ENCODE peak calls at places on chromosomes 11 and 22, in seven cellular contexts. Y is endothelial cell, J is GM12865, T is ascending aorta, Q is left cardiac atrium, N is KBM-7, A is ovary. M is an unnamed sample.

GRCh38 chr22:22753526-22754267 is 109.3 kb downstream of the GGTLC2 start:
- DNase-seq in T (no peak), Q (no peak), Y (peak), J (peak), A (peak), N (peak), M (peak)

GRCh38 chr22:31084811-31085492 is 3.8 kb downstream of the SMTN start:
- DNase-seq in Y (peak), T (peak), J (peak), Q (peak), A (peak), N (peak), M (peak)

GRCh38 chr11:130738618-130739017 is 177.7 kb downstream of the SNX19 start:
- DNase-seq in T (no peak), Q (no peak), Y (no peak), J (no peak), A (no peak), N (no peak), M (no peak)

GRCh38 chr22:38712496-38713207 is 6.9 kb downstream of the GTPBP1 start:
- DNase-seq in Y (no peak), T (no peak), Q (no peak), N (no peak), J (no peak), A (no peak), M (no peak)

GRCh38 chr11:46264976-46265375 is 12.5 kb upstream of the CREB3L1 start:
- DNase-seq in T (no peak), N (no peak), Y (no peak), A (no peak), Q (no peak), J (no peak), M (no peak)

GRCh38 chr11:100687630-100688395 is 725 bp downstream of the ARHGAP42 start:
- DNase-seq in A (peak), Y (peak), J (peak), N (peak), Q (peak), T (peak), M (peak)

GRCh38 chr22:45198463-45198795 is 34.7 kb downstream of the NUP50 start:
- DNase-seq in A (peak), Y (no peak), T (no peak), N (no peak), Q (no peak), J (no peak), M (no peak)

GRCh38 chr11:93741882-93742226 is 382 bp downstream of the C11orf54 start:
- DNase-seq in Y (no peak), N (no peak), T (no peak), J (no peak), Q (no peak), A (no peak), M (no peak)

GRCh38 chr11:2885676-2886081 is at the start of gene CDKN1C:
- DNase-seq in J (peak), T (peak), Q (peak), Y (peak), A (peak), N (peak), M (peak)

GRCh38 chr11:45332486-45332934 is 46.4 kb upstream of the SYT13 start:
- DNase-seq in J (peak), A (peak), N (peak), Y (peak), T (no peak), Q (no peak), M (peak)

GRCh38 chr22:38034278-38034882 is 22.8 kb upstream of the PICK1 start:
- DNase-seq in T (peak), Q (peak), J (peak), Y (peak), N (peak), A (peak), M (peak)

GRCh38 chr22:37014835-37015586 is 4.2 kb downstream of the TST start:
- DNase-seq in Q (no peak), T (peak), A (peak), Y (no peak), N (no peak), J (no peak), M (no peak)

GRCh38 chr11:1176224-1177019 is 18.7 kb downstream of the MUC5AC start:
- DNase-seq in A (no peak), Q (peak), J (no peak), N (no peak), Y (no peak), T (no peak), M (no peak)

GRCh38 chr11:119169272-119169719 is 771 bp downstream of the NLRX1 start:
- DNase-seq in A (no peak), Y (peak), T (peak), Q (peak), N (peak), J (peak), M (peak)

GRCh38 chr11:115005663-115006062 is 327.3 kb downstream of the NXPE2 start:
- DNase-seq in A (no peak), T (no peak), Q (no peak), J (no peak), Y (no peak), N (no peak), M (no peak)

GRCh38 chr11:95507794-95508193 is 276.8 kb upstream of the SESN3 start:
- DNase-seq in T (no peak), A (no peak), Q (no peak), N (no peak), J (no peak), Y (no peak), M (peak)

GRCh38 chr11:119727523-119728081 is 1.4 kb downstream of the NECTIN1 start:
- DNase-seq in Y (peak), Q (no peak), N (no peak), A (peak), J (peak), T (no peak), M (peak)

GRCh38 chr11:29452131-29452530 is 564.7 kb downstream of the KCNA4 start:
- DNase-seq in Q (no peak), J (no peak), A (no peak), Y (no peak), T (no peak), N (no peak), M (no peak)

GRCh38 chr11:130181295-130182272 is 22.0 kb downstream of the ST14 start:
- DNase-seq in N (no peak), T (no peak), A (no peak), Q (no peak), Y (no peak), J (peak), M (peak)

GRCh38 chr22:32589007-32589406 is 114.4 kb downstream of the FBXO7 start:
- DNase-seq in T (no peak), Y (no peak), J (no peak), A (no peak), N (no peak), Q (no peak), M (no peak)